ENCODE peak calls at places on chromosome 19, in ten cellular contexts. T is WTC11; R is stimulated activated CD4-positive, alpha-beta T cell treated with anti-CD3 and anti-CD28 coated beads, TNF-alpha, amount 100 ng/mL, for 24 hours; E is NCI-H1092; G is NB4; Z is psoas muscle; Y is tibial nerve; C is activated CD8-positive, alpha-beta T cell treated with anti-CD3 and anti-CD28 coated beads, Interleukin-2, amount 10 ng/mL, durations not matched to agents 7 days and 5 days; V is osteocyte; H is substantia nigra. A is an unnamed sample.

GRCh38 chr19:48332662-48333466 is 7.5 kb downstream of the EMP3 start:
- DNase-seq in T (peak; percentile 73), R (peak; percentile 84), E (peak; percentile 99), G (peak; percentile 100), Z (peak; percentile 91), Y (peak; percentile 85), C (peak; percentile 99), V (peak; percentile 92), H (peak; percentile 79), A (peak; percentile 99)

GRCh38 chr19:4694211-4694987 is 24.3 kb upstream of the MYDGF start:
- DNase-seq in T (no peak), R (no peak), E (no peak), G (peak; percentile 14), Z (peak; percentile 89), Y (no peak), C (no peak), V (no peak), H (peak; percentile 71), A (no peak)

GRCh38 chr19:21580818-21581217 is 75.4 kb downstream of the ZNF429 start:
- DNase-seq in T (no peak), R (no peak), E (no peak), G (no peak), Z (no peak), Y (no peak), C (no peak), V (no peak), H (no peak), A (no peak)

GRCh38 chr19:40580619-40581018 is 3.9 kb downstream of the SHKBP1 start:
- DNase-seq in T (no peak), R (no peak), E (no peak), G (no peak), Z (no peak), Y (no peak), C (no peak), V (no peak), H (no peak), A (no peak)

GRCh38 chr19:41755328-41755913 is at the start of gene CEACAM6:
- DNase-seq in T (no peak), R (no peak), E (no peak), G (no peak), Z (no peak), Y (no peak), C (no peak), V (no peak), H (no peak), A (no peak)

GRCh38 chr19:9500796-9501195 is 2.4 kb upstream of the ZNF560 start:
- DNase-seq in T (no peak), R (no peak), E (no peak), G (no peak), Z (no peak), Y (no peak), C (no peak), V (no peak), H (no peak), A (no peak)

GRCh38 chr19:49217382-49217781 is 59.8 kb downstream of the TRPM4 start:
- DNase-seq in T (no peak), R (no peak), E (no peak), G (no peak), Z (peak; percentile 64), Y (no peak), C (no peak), V (no peak), H (no peak), A (no peak)

GRCh38 chr19:38697197-38697596 is 47.1 kb downstream of the CAPN12 start:
- DNase-seq in T (no peak), R (no peak), E (no peak), G (no peak), Z (no peak), Y (no peak), C (no peak), V (no peak), H (no peak), A (no peak)

GRCh38 chr19:15293751-15294505 is 38.4 kb downstream of the BRD4 start:
- DNase-seq in T (no peak), R (no peak), E (no peak), G (no peak), Z (no peak), Y (no peak), C (no peak), V (no peak), H (no peak), A (no peak)

GRCh38 chr19:4870025-4870700 is 2.7 kb upstream of the PLIN3 start:
- DNase-seq in T (no peak), R (no peak), E (no peak), G (peak; percentile 93), Z (peak; percentile 70), Y (no peak), C (peak; percentile 43), V (peak; percentile 86), H (no peak), A (no peak)

GRCh38 chr19:16266586-16266942 is 58.1 kb upstream of the KLF2 start:
- DNase-seq in T (no peak), R (no peak), E (no peak), G (peak; percentile 38), Z (no peak), Y (no peak), C (peak; percentile 89), V (no peak), H (no peak), A (no peak)

GRCh38 chr19:31185261-31185660 is 164.0 kb downstream of the TSHZ3 start:
- DNase-seq in T (no peak), R (no peak), E (no peak), G (no peak), Z (no peak), Y (no peak), C (no peak), V (peak; percentile 48), H (no peak), A (no peak)

GRCh38 chr19:15210323-15210774 is 9.6 kb upstream of the NOTCH3 start:
- DNase-seq in T (no peak), R (no peak), E (no peak), G (peak; percentile 96), Z (peak; percentile 54), Y (no peak), C (no peak), V (no peak), H (no peak), A (no peak)

GRCh38 chr19:45542234-45542668 is 35.0 kb downstream of the VASP start:
- DNase-seq in T (no peak), R (no peak), E (no peak), G (peak; percentile 87), Z (no peak), Y (no peak), C (no peak), V (no peak), H (no peak), A (no peak)

GRCh38 chr19:5718032-5718578 is 1.8 kb downstream of the LONP1 start:
- DNase-seq in T (no peak), R (no peak), E (no peak), G (peak; percentile 20), Z (no peak), Y (no peak), C (no peak), V (no peak), H (no peak), A (no peak)

GRCh38 chr19:48780684-48781391 is 25.5 kb downstream of the FGF21 start:
- DNase-seq in T (no peak), R (no peak), E (no peak), G (peak; percentile 59), Z (no peak), Y (no peak), C (no peak), V (no peak), H (no peak), A (no peak)

GRCh38 chr19:13997637-13997962 is 8.5 kb downstream of the RFX1 start:
- DNase-seq in T (no peak), R (no peak), E (no peak), G (no peak), Z (peak; percentile 6), Y (no peak), C (no peak), V (no peak), H (no peak), A (no peak)

GRCh38 chr19:15112385-15112784 is 5.2 kb downstream of the SYDE1 start:
- DNase-seq in T (peak; percentile 32), R (no peak), E (no peak), G (no peak), Z (no peak), Y (no peak), C (no peak), V (no peak), H (no peak), A (no peak)

GRCh38 chr19:46487802-46488445 is 7.7 kb downstream of the PNMA8B start:
- DNase-seq in T (peak; percentile 91), R (peak; percentile 58), E (peak; percentile 58), G (peak; percentile 84), Z (peak; percentile 79), Y (peak; percentile 67), C (peak; percentile 82), V (peak; percentile 94), H (peak; percentile 66), A (no peak)

GRCh38 chr19:34254552-34255432 is at the start of gene GARRE1:
- DNase-seq in T (peak; percentile 53), R (no peak), E (peak; percentile 53), G (peak; percentile 59), Z (peak; percentile 50), Y (peak; percentile 76), C (peak; percentile 90), V (peak; percentile 87), H (peak; percentile 27), A (no peak)

GRCh38 chr19:29941828-29942403 is at the start of gene URI1:
- DNase-seq in T (peak; percentile 92), R (peak; percentile 87), E (peak; percentile 54), G (peak; percentile 85), Z (peak; percentile 94), Y (peak; percentile 86), C (peak; percentile 93), V (peak; percentile 97), H (peak; percentile 75), A (no peak)

GRCh38 chr19:55640043-55640576 is 692 bp upstream of the ZNF580 start:
- DNase-seq in T (peak; percentile 54), R (no peak), E (peak; percentile 59), G (no peak), Z (peak; percentile 78), Y (no peak), C (peak; percentile 73), V (no peak), H (peak; percentile 62), A (no peak)

GRCh38 chr19:49155005-49155826 is at the start of gene HRC:
- DNase-seq in T (no peak), R (no peak), E (no peak), G (no peak), Z (peak; percentile 67), Y (no peak), C (no peak), V (no peak), H (no peak), A (no peak)

A was measured in glomerular endothelial cell.